ENCODE peak calls at places on chromosomes 13 and 19, in nine cellular contexts. One of them, this sample, is unnamed.

GRCh38 chr13:39385621-39386231 is 217.3 kb downstream of the LHFPL6 start:
- DNase-seq in cardiac fibroblast: peak
- DNase-seq in IMR-90: peak
- DNase-seq in left lung: no peak
- DNase-seq in fibroblast of pulmonary artery: peak
- DNase-seq in ascending aorta: no peak
- DNase-seq in cardiac muscle cell: peak
- DNase-seq in colonic mucosa: no peak
- DNase-seq in progenitor cell of endocrine pancreas: no peak
- DNase-seq in this sample: no peak

GRCh38 chr13:44015133-44015532 is 135.4 kb downstream of the LACC1 start:
- DNase-seq in cardiac fibroblast: no peak
- DNase-seq in IMR-90: no peak
- DNase-seq in left lung: no peak
- DNase-seq in fibroblast of pulmonary artery: no peak
- DNase-seq in ascending aorta: no peak
- DNase-seq in cardiac muscle cell: no peak
- DNase-seq in colonic mucosa: no peak
- DNase-seq in progenitor cell of endocrine pancreas: no peak
- DNase-seq in this sample: no peak

GRCh38 chr19:9673912-9674668 is 810 bp downstream of the ZNF562 start:
- DNase-seq in cardiac fibroblast: peak
- DNase-seq in IMR-90: peak
- DNase-seq in left lung: no peak
- DNase-seq in fibroblast of pulmonary artery: peak
- DNase-seq in ascending aorta: no peak
- DNase-seq in cardiac muscle cell: no peak
- DNase-seq in colonic mucosa: peak
- DNase-seq in progenitor cell of endocrine pancreas: no peak
- DNase-seq in this sample: no peak

GRCh38 chr19:8097198-8097597 is 44.6 kb downstream of the CCL25 start:
- DNase-seq in cardiac fibroblast: no peak
- DNase-seq in IMR-90: no peak
- DNase-seq in left lung: no peak
- DNase-seq in fibroblast of pulmonary artery: no peak
- DNase-seq in ascending aorta: no peak
- DNase-seq in cardiac muscle cell: no peak
- DNase-seq in colonic mucosa: no peak
- DNase-seq in progenitor cell of endocrine pancreas: no peak
- DNase-seq in this sample: no peak

GRCh38 chr19:33281296-33281926 is 20.9 kb downstream of the CEBPA start:
- DNase-seq in cardiac fibroblast: no peak
- DNase-seq in IMR-90: no peak
- DNase-seq in left lung: no peak
- DNase-seq in fibroblast of pulmonary artery: no peak
- DNase-seq in ascending aorta: no peak
- DNase-seq in cardiac muscle cell: no peak
- DNase-seq in colonic mucosa: no peak
- DNase-seq in progenitor cell of endocrine pancreas: no peak
- DNase-seq in this sample: no peak

GRCh38 chr13:109794095-109794494 is 7.7 kb upstream of the IRS2 start:
- DNase-seq in cardiac fibroblast: no peak
- DNase-seq in IMR-90: no peak
- DNase-seq in left lung: no peak
- DNase-seq in fibroblast of pulmonary artery: no peak
- DNase-seq in ascending aorta: no peak
- DNase-seq in cardiac muscle cell: no peak
- DNase-seq in colonic mucosa: no peak
- DNase-seq in progenitor cell of endocrine pancreas: no peak
- DNase-seq in this sample: no peak

GRCh38 chr13:40792284-40793051 is 3.1 kb downstream of the SLC25A15 start:
- DNase-seq in cardiac fibroblast: no peak
- DNase-seq in IMR-90: no peak
- DNase-seq in left lung: no peak
- DNase-seq in fibroblast of pulmonary artery: no peak
- DNase-seq in ascending aorta: no peak
- DNase-seq in cardiac muscle cell: no peak
- DNase-seq in colonic mucosa: no peak
- DNase-seq in progenitor cell of endocrine pancreas: no peak
- DNase-seq in this sample: no peak

GRCh38 chr13:51733656-51734334 is 70.2 kb downstream of the DHRS12 start:
- DNase-seq in cardiac fibroblast: peak
- DNase-seq in IMR-90: peak
- DNase-seq in left lung: no peak
- DNase-seq in fibroblast of pulmonary artery: no peak
- DNase-seq in ascending aorta: no peak
- DNase-seq in cardiac muscle cell: no peak
- DNase-seq in colonic mucosa: no peak
- DNase-seq in progenitor cell of endocrine pancreas: no peak
- DNase-seq in this sample: no peak

GRCh38 chr19:35216833-35217707 is 11.5 kb downstream of the FAM187B start:
- DNase-seq in cardiac fibroblast: no peak
- DNase-seq in IMR-90: no peak
- DNase-seq in left lung: no peak
- DNase-seq in fibroblast of pulmonary artery: no peak
- DNase-seq in ascending aorta: no peak
- DNase-seq in cardiac muscle cell: no peak
- DNase-seq in colonic mucosa: peak
- DNase-seq in progenitor cell of endocrine pancreas: no peak
- DNase-seq in this sample: peak

GRCh38 chr19:32287811-32288227 is 57.6 kb upstream of the ZNF507 start:
- DNase-seq in cardiac fibroblast: peak
- DNase-seq in IMR-90: peak
- DNase-seq in left lung: peak
- DNase-seq in fibroblast of pulmonary artery: peak
- DNase-seq in ascending aorta: peak
- DNase-seq in cardiac muscle cell: peak
- DNase-seq in colonic mucosa: peak
- DNase-seq in progenitor cell of endocrine pancreas: peak
- DNase-seq in this sample: no peak

GRCh38 chr13:99617474-99618255 is 116.4 kb downstream of the TM9SF2 start:
- DNase-seq in cardiac fibroblast: peak
- DNase-seq in IMR-90: peak
- DNase-seq in left lung: no peak
- DNase-seq in fibroblast of pulmonary artery: peak
- DNase-seq in ascending aorta: no peak
- DNase-seq in cardiac muscle cell: peak
- DNase-seq in colonic mucosa: peak
- DNase-seq in progenitor cell of endocrine pancreas: peak
- DNase-seq in this sample: no peak

GRCh38 chr13:97325738-97326137 is 103.6 kb downstream of the MBNL2 start:
- DNase-seq in cardiac fibroblast: no peak
- DNase-seq in IMR-90: no peak
- DNase-seq in left lung: no peak
- DNase-seq in fibroblast of pulmonary artery: no peak
- DNase-seq in ascending aorta: no peak
- DNase-seq in cardiac muscle cell: no peak
- DNase-seq in colonic mucosa: no peak
- DNase-seq in progenitor cell of endocrine pancreas: no peak
- DNase-seq in this sample: no peak

GRCh38 chr13:31675521-31675953 is 63.8 kb upstream of the RXFP2 start:
- DNase-seq in cardiac fibroblast: peak
- DNase-seq in IMR-90: no peak
- DNase-seq in left lung: no peak
- DNase-seq in fibroblast of pulmonary artery: peak
- DNase-seq in ascending aorta: no peak
- DNase-seq in cardiac muscle cell: peak
- DNase-seq in colonic mucosa: no peak
- DNase-seq in progenitor cell of endocrine pancreas: no peak
- DNase-seq in this sample: no peak

GRCh38 chr19:33914599-33914998 is 117.9 kb downstream of the KCTD15 start:
- DNase-seq in cardiac fibroblast: no peak
- DNase-seq in IMR-90: no peak
- DNase-seq in left lung: no peak
- DNase-seq in fibroblast of pulmonary artery: no peak
- DNase-seq in ascending aorta: no peak
- DNase-seq in cardiac muscle cell: no peak
- DNase-seq in colonic mucosa: no peak
- DNase-seq in progenitor cell of endocrine pancreas: no peak
- DNase-seq in this sample: no peak

GRCh38 chr19:13803038-13803437 is 7.8 kb downstream of the ZSWIM4 start:
- DNase-seq in cardiac fibroblast: no peak
- DNase-seq in IMR-90: no peak
- DNase-seq in left lung: no peak
- DNase-seq in fibroblast of pulmonary artery: no peak
- DNase-seq in ascending aorta: no peak
- DNase-seq in cardiac muscle cell: no peak
- DNase-seq in colonic mucosa: no peak
- DNase-seq in progenitor cell of endocrine pancreas: no peak
- DNase-seq in this sample: no peak

GRCh38 chr19:58570770-58571574 is 2.2 kb downstream of the MZF1 start:
- DNase-seq in cardiac fibroblast: no peak
- DNase-seq in IMR-90: no peak
- DNase-seq in left lung: peak
- DNase-seq in fibroblast of pulmonary artery: no peak
- DNase-seq in ascending aorta: no peak
- DNase-seq in cardiac muscle cell: no peak
- DNase-seq in colonic mucosa: peak
- DNase-seq in progenitor cell of endocrine pancreas: no peak
- DNase-seq in this sample: peak

GRCh38 chr19:51501594-51502263 is at the start of gene SIGLEC12:
- DNase-seq in cardiac fibroblast: no peak
- DNase-seq in IMR-90: no peak
- DNase-seq in left lung: peak
- DNase-seq in fibroblast of pulmonary artery: no peak
- DNase-seq in ascending aorta: peak
- DNase-seq in cardiac muscle cell: no peak
- DNase-seq in colonic mucosa: peak
- DNase-seq in progenitor cell of endocrine pancreas: no peak
- DNase-seq in this sample: peak

GRCh38 chr13:113083402-113084061 is 22.1 kb upstream of the F7 start:
- DNase-seq in cardiac fibroblast: peak
- DNase-seq in IMR-90: peak
- DNase-seq in left lung: peak
- DNase-seq in fibroblast of pulmonary artery: peak
- DNase-seq in ascending aorta: no peak
- DNase-seq in cardiac muscle cell: peak
- DNase-seq in colonic mucosa: no peak
- DNase-seq in progenitor cell of endocrine pancreas: no peak
- DNase-seq in this sample: no peak

GRCh38 chr19:36939153-36939552 is 23.0 kb downstream of the ZNF568 start:
- DNase-seq in cardiac fibroblast: no peak
- DNase-seq in IMR-90: no peak
- DNase-seq in left lung: no peak
- DNase-seq in fibroblast of pulmonary artery: no peak
- DNase-seq in ascending aorta: no peak
- DNase-seq in cardiac muscle cell: peak
- DNase-seq in colonic mucosa: no peak
- DNase-seq in progenitor cell of endocrine pancreas: no peak
- DNase-seq in this sample: no peak

GRCh38 chr19:17125728-17126677 is 50.4 kb downstream of the MYO9B start:
- DNase-seq in cardiac fibroblast: peak
- DNase-seq in IMR-90: peak
- DNase-seq in left lung: peak
- DNase-seq in fibroblast of pulmonary artery: peak
- DNase-seq in ascending aorta: peak
- DNase-seq in cardiac muscle cell: peak
- DNase-seq in colonic mucosa: peak
- DNase-seq in progenitor cell of endocrine pancreas: no peak
- DNase-seq in this sample: peak

GRCh38 chr13:84885868-84886267 is 913.4 kb downstream of the SLITRK6 start:
- DNase-seq in cardiac fibroblast: no peak
- DNase-seq in IMR-90: no peak
- DNase-seq in left lung: no peak
- DNase-seq in fibroblast of pulmonary artery: no peak
- DNase-seq in ascending aorta: no peak
- DNase-seq in cardiac muscle cell: no peak
- DNase-seq in colonic mucosa: no peak
- DNase-seq in progenitor cell of endocrine pancreas: no peak
- DNase-seq in this sample: no peak

DNA sequence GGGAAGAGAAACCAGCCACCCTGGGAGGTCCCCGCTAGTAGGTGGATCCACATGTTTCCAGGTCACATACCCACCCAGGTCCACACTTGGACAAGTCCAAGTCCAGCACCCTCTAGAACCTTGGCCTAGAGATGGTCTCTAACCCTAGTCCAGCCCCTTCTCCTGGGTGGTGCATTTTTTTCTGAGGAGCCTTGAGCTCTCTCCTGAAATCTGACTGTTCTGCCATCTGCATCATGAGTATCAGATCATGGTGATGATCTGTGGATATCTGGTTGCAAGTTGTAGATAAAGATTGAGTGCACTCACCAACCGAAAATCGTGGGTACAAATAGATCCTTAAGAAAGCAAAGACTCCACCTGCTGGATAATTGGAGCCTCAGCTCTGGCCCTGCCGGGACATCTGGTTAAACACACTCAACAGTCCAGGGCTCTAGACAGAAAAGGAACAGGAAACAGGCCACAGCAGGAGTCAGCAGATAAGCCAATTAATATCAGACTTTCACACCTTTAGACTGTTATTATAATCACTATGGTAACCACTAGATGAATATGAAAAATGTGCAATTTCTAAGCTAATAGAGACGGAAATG is 41.1 kb downstream of the GPR12 start:
- DNase-seq in cardiac fibroblast: no peak
- DNase-seq in IMR-90: peak
- DNase-seq in left lung: no peak
- DNase-seq in fibroblast of pulmonary artery: no peak
- DNase-seq in ascending aorta: no peak
- DNase-seq in cardiac muscle cell: peak
- DNase-seq in colonic mucosa: no peak
- DNase-seq in progenitor cell of endocrine pancreas: no peak
- DNase-seq in this sample: no peak
- TF ChIP-seq CTCF in cardiac fibroblast: peak
- TF ChIP-seq CTCF in IMR-90: peak
- TF ChIP-seq CTCF in left lung: no peak
- TF ChIP-seq CTCF in fibroblast of pulmonary artery: peak
- TF ChIP-seq CTCF in ascending aorta: no peak
- TF ChIP-seq CTCF in cardiac muscle cell: peak
- TF ChIP-seq CTCF in colonic mucosa: no peak
- TF ChIP-seq CTCF in progenitor cell of endocrine pancreas: no peak
- TF ChIP-seq CTCF in this sample: no peak

GRCh38 chr13:50616101-50616500 is 227.4 kb downstream of the DLEU7 start:
- DNase-seq in cardiac fibroblast: peak
- DNase-seq in IMR-90: peak
- DNase-seq in left lung: no peak
- DNase-seq in fibroblast of pulmonary artery: peak
- DNase-seq in ascending aorta: no peak
- DNase-seq in cardiac muscle cell: peak
- DNase-seq in colonic mucosa: no peak
- DNase-seq in progenitor cell of endocrine pancreas: no peak
- DNase-seq in this sample: no peak
- TF ChIP-seq CTCF in cardiac fibroblast: no peak
- TF ChIP-seq CTCF in IMR-90: no peak
- TF ChIP-seq CTCF in left lung: no peak
- TF ChIP-seq CTCF in fibroblast of pulmonary artery: no peak
- TF ChIP-seq CTCF in ascending aorta: no peak
- TF ChIP-seq CTCF in cardiac muscle cell: no peak
- TF ChIP-seq CTCF in colonic mucosa: no peak
- TF ChIP-seq CTCF in progenitor cell of endocrine pancreas: no peak
- TF ChIP-seq CTCF in this sample: no peak

GRCh38 chr13:23570931-23571330 is 719 bp downstream of the TNFRSF19 start:
- DNase-seq in cardiac fibroblast: no peak
- DNase-seq in IMR-90: peak
- DNase-seq in left lung: no peak
- DNase-seq in fibroblast of pulmonary artery: peak
- DNase-seq in ascending aorta: no peak
- DNase-seq in cardiac muscle cell: peak
- DNase-seq in colonic mucosa: no peak
- DNase-seq in progenitor cell of endocrine pancreas: no peak
- DNase-seq in this sample: no peak
- TF ChIP-seq CTCF in cardiac fibroblast: peak
- TF ChIP-seq CTCF in IMR-90: peak
- TF ChIP-seq CTCF in left lung: no peak
- TF ChIP-seq CTCF in fibroblast of pulmonary artery: peak
- TF ChIP-seq CTCF in ascending aorta: no peak
- TF ChIP-seq CTCF in cardiac muscle cell: peak
- TF ChIP-seq CTCF in colonic mucosa: no peak
- TF ChIP-seq CTCF in progenitor cell of endocrine pancreas: peak
- TF ChIP-seq CTCF in this sample: no peak

GRCh38 chr19:39327990-39328705 is 7.5 kb upstream of the LRFN1 start:
- DNase-seq in cardiac fibroblast: peak
- DNase-seq in IMR-90: peak
- DNase-seq in left lung: peak
- DNase-seq in fibroblast of pulmonary artery: peak
- DNase-seq in ascending aorta: peak
- DNase-seq in cardiac muscle cell: peak
- DNase-seq in colonic mucosa: peak
- DNase-seq in progenitor cell of endocrine pancreas: peak
- DNase-seq in this sample: peak
- TF ChIP-seq CTCF in cardiac fibroblast: peak
- TF ChIP-seq CTCF in IMR-90: peak
- TF ChIP-seq CTCF in left lung: peak
- TF ChIP-seq CTCF in fibroblast of pulmonary artery: peak
- TF ChIP-seq CTCF in ascending aorta: peak
- TF ChIP-seq CTCF in cardiac muscle cell: peak
- TF ChIP-seq CTCF in colonic mucosa: peak
- TF ChIP-seq CTCF in progenitor cell of endocrine pancreas: peak
- TF ChIP-seq CTCF in this sample: peak

This sample was measured in CD14-positive monocyte.